ENCODE peak calls at places on chromosomes 6 and 20, in eight cellular contexts. X is stomach, O is HepG2, S is endothelial cell of umbilical vein, J is GM12878, H is K562, Y is SK-N-MC, A is breast epithelium. E is an unnamed sample.

GRCh38 chr20:43397147-43397546 is 60.5 kb upstream of the SRSF6 start:
- DNase-seq in J (no peak), S (no peak), A (no peak), X (no peak), O (no peak), H (no peak), Y (no peak), E (no peak)

GRCh38 chr6:138824482-138825134 is 28.7 kb downstream of the ECT2L start:
- DNase-seq in H (no peak), Y (no peak), J (no peak), A (no peak), S (peak; percentile 34), O (peak; percentile 25), X (no peak), E (no peak)

GRCh38 chr6:138655828-138656227 is 117.7 kb upstream of the CCDC28A start:
- DNase-seq in A (no peak), Y (no peak), O (no peak), J (no peak), H (no peak), S (no peak), X (no peak), E (no peak)

GRCh38 chr20:33229843-33230242 is 6.0 kb upstream of the BPIFA1 start:
- DNase-seq in X (no peak), H (no peak), J (no peak), O (peak; percentile 29), A (no peak), S (no peak), Y (no peak), E (no peak)

GRCh38 chr6:135902756-135903331 is 51.3 kb downstream of the PDE7B start:
- DNase-seq in A (no peak), J (no peak), O (no peak), Y (no peak), H (no peak), S (peak; percentile 21), X (no peak), E (no peak)

GRCh38 chr6:87291879-87292278 is 30.5 kb upstream of the SMIM8 start:
- DNase-seq in Y (no peak), H (no peak), X (no peak), S (no peak), O (no peak), J (no peak), A (no peak), E (no peak)

GRCh38 chr6:23266536-23266935 is 697.2 kb downstream of the HDGFL1 start:
- DNase-seq in O (no peak), A (no peak), S (no peak), J (no peak), H (no peak), Y (no peak), X (no peak), E (no peak)

GRCh38 chr20:58459058-58459743 is 56.0 kb downstream of the APCDD1L start:
- DNase-seq in S (no peak), J (peak; percentile 36), O (no peak), A (no peak), X (no peak), H (no peak), Y (no peak), E (no peak)

GRCh38 chr6:107652526-107653182 is 162.7 kb downstream of the SOBP start:
- DNase-seq in S (no peak), X (no peak), O (no peak), A (no peak), Y (no peak), J (no peak), H (no peak), E (no peak)

GRCh38 chr20:24776755-24777271 is 172.3 kb upstream of the CST7 start:
- DNase-seq in O (no peak), X (peak; percentile 11), S (no peak), Y (no peak), A (peak; percentile 22), H (no peak), J (no peak), E (peak; percentile 9)

GRCh38 chr6:2977290-2977689 is 5.9 kb upstream of the SERPINB6 start:
- DNase-seq in J (no peak), O (no peak), Y (no peak), A (no peak), X (no peak), H (no peak), S (no peak), E (no peak)

GRCh38 chr20:38855356-38855755 is 49.9 kb downstream of the PPP1R16B start:
- DNase-seq in X (no peak), O (no peak), J (no peak), A (no peak), Y (no peak), S (peak; percentile 34), H (no peak), E (no peak)

GRCh38 chr6:54847799-54848597 is 1.4 kb downstream of the FAM83B start:
- DNase-seq in A (no peak), S (no peak), X (no peak), H (no peak), J (no peak), O (no peak), Y (peak; percentile 37), E (no peak)

GRCh38 chr20:56554869-56555268 is 21.8 kb downstream of the FAM209B start:
- DNase-seq in H (peak; percentile 54), X (no peak), S (peak; percentile 85), J (peak; percentile 83), Y (peak; percentile 48), A (no peak), O (peak; percentile 92), E (no peak)

GRCh38 chr20:43438578-43439316 is 18.9 kb upstream of the SRSF6 start:
- DNase-seq in X (no peak), S (no peak), O (no peak), A (no peak), H (no peak), Y (no peak), J (peak; percentile 53), E (no peak)

GRCh38 chr6:15530411-15530810 is 132.4 kb downstream of the DTNBP1 start:
- DNase-seq in J (no peak), S (no peak), X (no peak), A (no peak), H (no peak), Y (no peak), O (no peak), E (no peak)

GRCh38 chr6:5072440-5072839 is 12.7 kb upstream of the PPP1R3G start:
- DNase-seq in Y (no peak), A (no peak), O (no peak), H (no peak), X (no peak), J (no peak), S (no peak), E (no peak)

GRCh38 chr6:47545223-47545622 is 67.6 kb downstream of the CD2AP start:
- DNase-seq in O (no peak), A (no peak), X (no peak), J (no peak), S (no peak), H (no peak), Y (no peak), E (no peak)

GRCh38 chr20:11173936-11174335 is 500.1 kb upstream of the JAG1 start:
- DNase-seq in X (no peak), Y (no peak), J (no peak), H (no peak), O (no peak), S (no peak), A (no peak), E (no peak)

DNA sequence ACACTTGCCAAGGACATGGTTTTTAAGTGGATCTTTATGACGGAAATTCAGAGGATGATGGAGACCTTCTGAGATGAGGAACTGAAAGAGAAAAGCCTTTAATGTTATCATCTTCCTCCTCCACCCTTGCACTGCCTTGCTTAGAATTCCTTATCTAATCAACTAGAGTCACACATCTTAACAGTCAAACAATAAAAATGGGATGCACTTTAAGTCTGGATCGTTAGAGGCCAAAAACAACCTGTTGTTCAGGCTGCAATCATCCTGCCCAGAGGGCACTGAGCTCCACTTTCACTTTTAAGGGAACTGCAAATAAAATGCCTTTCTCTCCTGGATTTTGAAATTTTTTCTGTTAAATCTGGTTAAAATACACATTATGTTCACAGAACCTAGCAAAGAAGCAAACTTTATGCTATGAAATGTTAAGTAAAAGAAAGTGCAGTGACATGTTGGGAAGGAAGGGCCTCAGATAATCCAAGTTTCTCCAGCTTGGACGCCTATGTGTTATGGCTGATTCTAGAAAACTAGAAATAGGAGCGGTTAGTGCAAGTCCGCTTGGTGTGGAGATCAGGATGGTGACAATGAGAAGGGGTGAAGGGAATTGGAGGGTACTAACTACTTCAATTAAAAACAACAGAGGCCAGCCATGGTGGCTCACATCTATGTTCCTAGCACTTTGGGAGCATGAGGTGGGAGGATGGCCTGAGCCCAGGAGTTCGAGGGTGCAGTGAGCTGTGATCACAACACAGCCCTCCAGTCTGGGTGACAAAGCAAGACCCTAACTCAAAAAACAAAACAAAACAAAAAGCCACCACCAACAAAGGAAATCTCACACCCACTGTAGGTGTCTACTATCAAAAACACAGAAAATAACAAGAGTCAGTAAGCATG is 66.4 kb upstream of the KIF13A start:
- DNase-seq in H (no peak), J (no peak), S (no peak), A (no peak), O (no peak), X (no peak), Y (no peak), E (no peak)
- TF ChIP-seq POLR2AphosphoS5 in H (peak; percentile 36), J (no peak), S (no peak), A (no peak), O (no peak), X (no peak), Y (no peak), E (no peak)

DNA sequence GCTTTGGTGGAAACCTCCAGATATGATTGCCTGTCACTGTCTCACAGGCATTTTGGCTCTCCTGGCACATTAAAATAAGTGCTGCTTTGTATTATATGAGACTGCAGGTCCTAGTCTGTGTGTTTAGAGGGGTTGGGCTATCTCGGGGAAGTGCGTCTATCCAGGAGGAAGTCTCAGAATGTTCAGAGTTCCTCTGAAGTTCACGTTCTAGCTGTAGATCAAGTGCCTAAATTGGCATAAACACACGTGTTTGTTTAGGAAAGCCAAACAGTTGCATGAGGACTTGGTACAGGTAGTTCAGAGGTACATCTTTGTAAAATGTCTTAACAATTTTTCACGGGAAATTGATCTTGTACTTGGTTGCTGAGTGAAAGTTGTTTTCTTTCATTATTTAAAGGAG is 36.4 kb upstream of the SLC22A1 start:
- DNase-seq in Y (no peak), X (no peak), H (no peak), O (no peak), J (no peak), A (no peak), S (no peak), E (no peak)
- H3K36me3 ChIP-seq in Y (peaks cover 47% of the 10 kb centered on the region), X (peaks cover 100% of the 10 kb centered on the region), H (peaks cover 94% of the 10 kb centered on the region), O (peaks cover 82% of the 10 kb centered on the region), J (peaks cover 16% of the 10 kb centered on the region), A (peaks cover 5% of the 10 kb centered on the region), S (peaks cover 17% of the 10 kb centered on the region), E (peaks cover 92% of the 10 kb centered on the region)

GRCh38 chr20:48673485-48673884 is 154.3 kb downstream of the PREX1 start:
- DNase-seq in O (no peak), X (no peak), S (no peak), A (no peak), Y (no peak), H (no peak), J (no peak), E (no peak)
- TF ChIP-seq POLR2AphosphoS5 in O (no peak), X (no peak), S (no peak), A (no peak), Y (no peak), H (no peak), J (no peak), E (no peak)

DNA sequence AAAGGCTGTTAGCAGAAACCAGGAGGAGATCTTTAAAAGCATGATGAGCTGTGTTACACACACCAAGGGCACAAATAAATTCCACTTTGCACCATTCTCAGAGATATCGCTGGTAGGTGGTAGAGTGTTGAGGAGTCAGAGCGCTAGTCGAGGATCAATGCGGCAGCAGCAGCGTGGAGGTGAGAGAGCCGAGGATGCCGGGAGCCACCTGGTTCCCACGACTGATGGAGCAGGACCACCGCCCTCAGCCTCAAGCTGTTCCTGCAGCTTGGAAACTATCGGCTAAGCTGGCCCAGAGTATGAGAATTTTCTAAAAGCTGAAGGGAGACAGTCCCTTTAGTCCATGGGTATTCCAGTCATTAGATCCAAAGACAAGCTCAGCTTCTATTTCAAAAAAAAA is 106.3 kb downstream of the LCA5 start:
- DNase-seq in O (no peak), X (no peak), J (no peak), A (no peak), S (no peak), Y (no peak), H (no peak), E (no peak)
- H3K36me3 ChIP-seq in O (no peaks in the 10 kb centered on the region), X (no peaks in the 10 kb centered on the region), J (no peaks in the 10 kb centered on the region), A (no peaks in the 10 kb centered on the region), S (no peaks in the 10 kb centered on the region), Y (no peaks in the 10 kb centered on the region), H (no peaks in the 10 kb centered on the region), E (no peaks in the 10 kb centered on the region)

E was measured in upper lobe of left lung.